ENCODE peak calls at places on chromosomes 2 and 18, in four cellular contexts. One of them, this sample, is unnamed.

GRCh38 chr18:58208207-58208944 is 164.3 kb downstream of the NEDD4L start:
- DNase-seq in HepG2: no peak
- DNase-seq in K562: no peak
- DNase-seq in HEK293T: no peak
- DNase-seq in this sample: no peak

GRCh38 chr2:2039826-2040225 is 291.2 kb downstream of the MYT1L start:
- DNase-seq in HepG2: no peak
- DNase-seq in K562: no peak
- DNase-seq in HEK293T: no peak
- DNase-seq in this sample: no peak

GRCh38 chr18:22082408-22082807 is 87.0 kb upstream of the GATA6 start:
- DNase-seq in HepG2: no peak
- DNase-seq in K562: no peak
- DNase-seq in HEK293T: no peak
- DNase-seq in this sample: no peak

GRCh38 chr18:9876867-9877654 is 8.7 kb upstream of the TXNDC2 start:
- DNase-seq in HepG2: peak; percentile 30
- DNase-seq in K562: peak; percentile 80
- DNase-seq in HEK293T: no peak
- DNase-seq in this sample: no peak

GRCh38 chr2:239929504-239929903 is 95.6 kb downstream of the NDUFA10 start:
- DNase-seq in HepG2: no peak
- DNase-seq in K562: no peak
- DNase-seq in HEK293T: no peak
- DNase-seq in this sample: peak; percentile 5

GRCh38 chr2:49490710-49491109 is 336.4 kb upstream of the FSHR start:
- DNase-seq in HepG2: peak; percentile 29
- DNase-seq in K562: peak; percentile 7
- DNase-seq in HEK293T: peak; percentile 48
- DNase-seq in this sample: peak; percentile 86

GRCh38 chr2:69411120-69411519 is 24.1 kb upstream of the GFPT1 start:
- DNase-seq in HepG2: no peak
- DNase-seq in K562: no peak
- DNase-seq in HEK293T: no peak
- DNase-seq in this sample: no peak

GRCh38 chr2:46538393-46538792 is 59.0 kb downstream of the TMEM247 start:
- DNase-seq in HepG2: no peak
- DNase-seq in K562: no peak
- DNase-seq in HEK293T: no peak
- DNase-seq in this sample: no peak

GRCh38 chr18:35438480-35439234 is 59.1 kb downstream of the INO80C start:
- DNase-seq in HepG2: no peak
- DNase-seq in K562: no peak
- DNase-seq in HEK293T: no peak
- DNase-seq in this sample: no peak
- TF ChIP-seq ELF4 in HepG2: no peak
- TF ChIP-seq ELF4 in K562: no peak
- TF ChIP-seq ELF4 in HEK293T: no peak
- TF ChIP-seq ELF4 in this sample: no peak

DNA sequence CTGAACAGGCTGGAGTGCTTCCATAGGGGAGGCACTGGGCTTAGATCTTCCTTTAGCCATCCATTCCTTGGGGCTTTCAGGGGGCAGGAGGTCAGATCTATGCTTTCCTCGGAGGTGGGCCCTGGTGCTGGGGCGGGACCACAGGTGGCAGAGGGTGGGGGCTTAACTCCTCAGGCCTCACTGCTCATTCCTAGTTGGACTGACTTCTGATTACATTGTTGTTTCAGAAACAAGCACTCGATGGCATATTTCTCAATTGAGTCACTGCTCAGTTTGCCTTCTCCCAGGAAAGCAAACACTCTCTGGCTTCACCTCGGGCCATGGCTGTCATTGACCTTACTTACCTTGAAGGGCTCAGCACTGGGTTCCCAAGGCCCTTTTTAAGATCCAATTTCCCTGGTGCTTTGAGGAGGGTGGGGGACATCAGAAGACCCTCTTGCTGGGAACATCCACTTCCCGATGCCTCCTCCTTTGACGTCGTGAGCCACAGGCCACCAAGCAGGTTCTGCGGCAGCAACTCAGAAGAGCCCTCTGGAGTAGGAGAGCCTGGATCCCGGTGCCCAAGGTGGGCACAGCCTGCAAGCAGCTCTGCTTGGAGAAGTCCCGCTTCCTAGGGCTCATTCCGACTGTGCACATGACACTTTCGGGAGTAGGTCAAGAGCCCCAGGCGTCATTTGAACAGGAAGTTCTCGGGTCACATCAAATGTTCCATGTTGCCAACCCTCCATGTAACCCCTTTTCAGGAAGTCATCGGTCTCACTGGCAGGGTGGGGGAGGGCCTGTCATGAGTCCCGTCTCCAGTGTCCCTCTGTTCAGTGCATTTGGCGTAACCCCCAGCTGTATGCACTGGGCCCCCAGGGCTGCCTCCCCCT is 40.6 kb downstream of the SDC1 start:
- DNase-seq in HepG2: peak; percentile 93
- DNase-seq in K562: no peak
- DNase-seq in HEK293T: no peak
- DNase-seq in this sample: no peak
- TF ChIP-seq ELF4 in HepG2: no peak
- TF ChIP-seq ELF4 in K562: no peak
- TF ChIP-seq ELF4 in HEK293T: no peak
- TF ChIP-seq ELF4 in this sample: no peak

GRCh38 chr2:10680214-10680613 is 9.6 kb downstream of the NOL10 start:
- DNase-seq in HepG2: no peak
- DNase-seq in K562: no peak
- DNase-seq in HEK293T: no peak
- DNase-seq in this sample: no peak
- TF ChIP-seq ELF4 in HepG2: no peak
- TF ChIP-seq ELF4 in K562: no peak
- TF ChIP-seq ELF4 in HEK293T: no peak
- TF ChIP-seq ELF4 in this sample: no peak

GRCh38 chr2:187390891-187391290 is 57.2 kb downstream of the CALCRL start:
- DNase-seq in HepG2: peak; percentile 35
- DNase-seq in K562: no peak
- DNase-seq in HEK293T: no peak
- DNase-seq in this sample: no peak
- TF ChIP-seq ELF4 in HepG2: no peak
- TF ChIP-seq ELF4 in K562: no peak
- TF ChIP-seq ELF4 in HEK293T: no peak
- TF ChIP-seq ELF4 in this sample: no peak

GRCh38 chr2:99678651-99679050 is 188.8 kb upstream of the REV1 start:
- DNase-seq in HepG2: no peak
- DNase-seq in K562: no peak
- DNase-seq in HEK293T: no peak
- DNase-seq in this sample: no peak

GRCh38 chr2:99677814-99678213 is 188.0 kb upstream of the REV1 start:
- DNase-seq in HepG2: no peak
- DNase-seq in K562: no peak
- DNase-seq in HEK293T: no peak
- DNase-seq in this sample: no peak

GRCh38 chr2:99679518-99679917 is 189.7 kb upstream of the REV1 start:
- DNase-seq in HepG2: no peak
- DNase-seq in K562: no peak
- DNase-seq in HEK293T: no peak
- DNase-seq in this sample: no peak

GRCh38 chr2:99682280-99683060 is 192.7 kb upstream of the REV1 start:
- DNase-seq in HepG2: no peak
- DNase-seq in K562: no peak
- DNase-seq in HEK293T: no peak
- DNase-seq in this sample: no peak

DNA sequence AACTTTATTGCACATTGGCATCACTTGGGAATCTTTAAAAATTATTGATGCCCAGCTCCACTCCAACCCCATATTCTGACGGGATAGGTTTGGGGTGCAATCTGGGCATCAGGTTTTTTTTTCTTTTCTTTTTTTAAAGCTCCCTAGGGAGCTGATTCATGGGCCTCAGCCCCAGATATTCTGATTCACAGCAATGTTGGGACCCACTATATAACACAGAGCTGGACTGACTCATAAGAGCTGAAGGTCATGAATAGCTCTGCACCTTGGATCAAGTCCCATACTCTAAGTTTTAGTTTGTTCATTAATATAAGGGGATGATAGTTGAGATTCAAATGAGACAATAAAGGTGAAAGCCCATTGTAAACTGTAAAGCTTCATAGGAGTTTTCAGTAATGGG is 191.1 kb upstream of the REV1 start:
- DNase-seq in HepG2: no peak
- DNase-seq in K562: no peak
- DNase-seq in HEK293T: no peak
- DNase-seq in this sample: no peak
- TF ChIP-seq ELF4 in HepG2: no peak
- TF ChIP-seq ELF4 in K562: no peak
- TF ChIP-seq ELF4 in HEK293T: no peak
- TF ChIP-seq ELF4 in this sample: no peak

DNA sequence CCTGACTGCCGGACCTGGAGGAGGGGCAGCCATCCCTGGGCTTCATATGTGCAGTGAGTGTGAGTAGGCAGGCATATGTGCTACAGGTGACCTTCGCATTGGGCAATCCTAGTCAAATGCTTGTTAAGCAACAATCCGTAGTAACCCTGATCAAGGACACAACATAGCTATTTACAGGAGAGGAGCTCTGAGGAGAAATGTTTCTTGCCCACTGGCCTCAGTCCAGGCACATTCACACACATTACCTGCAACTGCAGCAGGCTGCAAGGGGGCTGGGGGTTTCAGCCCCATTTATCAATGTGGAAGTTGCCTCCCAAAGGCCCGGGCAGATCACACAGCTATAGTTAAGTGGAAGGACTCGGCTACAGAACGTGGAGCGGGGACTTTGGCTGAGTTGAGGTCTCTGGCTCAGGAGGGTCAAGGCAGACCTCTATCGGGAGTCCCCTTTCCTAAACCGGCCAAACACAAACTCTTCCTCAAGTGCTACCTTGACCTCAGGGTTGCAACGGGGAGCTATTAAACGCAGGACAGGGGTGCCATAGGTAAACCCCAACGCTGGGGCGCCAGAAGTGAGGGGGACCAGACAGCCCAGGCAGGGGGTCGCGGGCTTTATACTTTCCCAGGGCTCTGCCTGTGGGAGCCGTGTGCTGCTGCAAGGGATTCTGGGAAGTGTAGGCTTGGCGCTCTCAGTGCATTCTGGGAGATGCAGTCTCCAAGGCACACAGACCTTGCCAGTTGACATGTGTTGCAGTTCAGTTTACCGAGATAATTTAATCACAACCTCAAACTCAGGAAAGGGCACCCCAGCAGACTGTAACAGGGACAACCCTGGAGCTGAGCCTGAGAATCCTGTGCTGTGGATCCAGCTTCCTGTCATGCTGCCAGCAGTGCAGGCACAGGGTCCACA is 9.4 kb downstream of the KHK start:
- DNase-seq in HepG2: peak; percentile 97
- DNase-seq in K562: peak; percentile 72
- DNase-seq in HEK293T: peak; percentile 78
- DNase-seq in this sample: peak; percentile 59
- TF ChIP-seq ELF4 in HepG2: no peak
- TF ChIP-seq ELF4 in K562: no peak
- TF ChIP-seq ELF4 in HEK293T: no peak
- TF ChIP-seq ELF4 in this sample: no peak

DNA sequence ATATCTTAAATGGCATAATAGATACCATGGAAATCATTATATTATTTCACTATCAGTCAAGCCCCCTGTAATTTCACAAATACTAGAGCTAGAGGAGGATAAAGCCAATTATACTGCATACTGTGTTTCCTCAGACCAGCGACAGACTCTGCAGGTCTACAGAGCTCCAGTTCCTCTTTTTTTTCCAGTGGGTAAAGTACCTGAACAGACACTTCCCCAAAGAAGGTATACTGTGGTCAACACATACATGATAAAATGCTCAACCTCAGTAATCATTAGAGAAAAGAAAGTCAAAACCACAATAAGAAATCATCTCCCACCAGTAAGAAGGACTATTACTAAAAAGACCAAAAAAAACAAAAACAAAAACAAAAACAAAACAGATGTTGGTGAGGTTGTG is 44.6 kb downstream of the SCN7A start:
- DNase-seq in HepG2: no peak
- DNase-seq in K562: no peak
- DNase-seq in HEK293T: no peak
- DNase-seq in this sample: no peak
- TF ChIP-seq ELF4 in HepG2: no peak
- TF ChIP-seq ELF4 in K562: no peak
- TF ChIP-seq ELF4 in HEK293T: no peak
- TF ChIP-seq ELF4 in this sample: no peak

GRCh38 chr2:186770332-186770946 is 76.6 kb downstream of the FAM171B start:
- DNase-seq in HepG2: no peak
- DNase-seq in K562: no peak
- DNase-seq in HEK293T: no peak
- DNase-seq in this sample: no peak

GRCh38 chr2:186772579-186772978 is 76.4 kb downstream of the ZSWIM2 start:
- DNase-seq in HepG2: no peak
- DNase-seq in K562: no peak
- DNase-seq in HEK293T: no peak
- DNase-seq in this sample: no peak

GRCh38 chr2:186771395-186771794 is 77.5 kb downstream of the FAM171B start:
- DNase-seq in HepG2: no peak
- DNase-seq in K562: no peak
- DNase-seq in HEK293T: no peak
- DNase-seq in this sample: no peak

DNA sequence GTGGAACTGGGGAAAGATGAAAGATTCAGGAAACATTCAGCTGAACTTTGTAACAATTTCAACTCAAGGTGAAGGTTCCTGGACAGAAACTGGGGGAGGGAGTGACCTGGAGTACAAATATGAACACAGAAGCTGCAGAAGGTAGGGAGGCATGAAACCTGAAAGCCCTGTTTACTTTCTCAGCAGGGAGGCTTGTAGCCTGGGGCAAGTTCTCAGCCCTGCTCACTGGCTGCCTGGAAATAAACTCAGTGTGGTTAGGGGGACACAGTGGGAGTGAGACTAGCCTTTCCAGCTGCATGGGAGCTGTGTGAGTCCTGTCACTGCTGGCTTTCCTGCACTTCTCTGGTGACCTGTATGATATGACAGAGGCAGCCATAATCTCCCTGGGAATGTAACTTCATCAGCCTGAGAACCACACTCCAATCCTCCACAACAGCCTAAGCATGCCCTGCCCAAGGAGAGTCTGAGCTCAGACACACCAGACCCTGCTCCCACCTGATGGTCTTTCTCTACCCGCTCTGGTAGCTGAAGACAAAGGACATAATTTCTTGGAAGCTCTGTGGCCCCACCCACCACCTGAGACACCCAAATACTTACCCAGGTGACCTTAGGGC is 77.0 kb downstream of the ZSWIM2 start:
- DNase-seq in HepG2: no peak
- DNase-seq in K562: no peak
- DNase-seq in HEK293T: no peak
- DNase-seq in this sample: peak; percentile 40
- TF ChIP-seq ELF4 in HepG2: no peak
- TF ChIP-seq ELF4 in K562: no peak
- TF ChIP-seq ELF4 in HEK293T: no peak
- TF ChIP-seq ELF4 in this sample: no peak